ENCODE peak calls at places on chromosomes 12 and 14, in four cellular contexts. C, Q, S and T are unnamed samples.

GRCh38 chr12:33370318-33370717 is 69.3 kb downstream of the SYT10 start:
- DNase-seq in Q (no peak), S (no peak), C (no peak), T (no peak)

GRCh38 chr12:69610729-69611128 is at the start of gene LRRC10:
- DNase-seq in C (no peak), S (no peak), Q (no peak), T (no peak)

GRCh38 chr12:56358836-56359532 is 923 bp downstream of the STAT2 start:
- DNase-seq in Q (no peak), C (no peak), S (peak), T (peak)

GRCh38 chr14:85531141-85531593 is 1.2 kb downstream of the FLRT2 start:
- DNase-seq in S (peak), Q (no peak), C (no peak), T (peak)

GRCh38 chr12:132199101-132199500 is 54.8 kb downstream of the NOC4L start:
- DNase-seq in C (no peak), Q (no peak), S (no peak), T (no peak)

GRCh38 chr12:1920436-1920835 is 2.0 kb upstream of the CACNA2D4 start:
- DNase-seq in Q (no peak), S (no peak), C (no peak), T (no peak)

GRCh38 chr12:116432321-116432750 is 126.8 kb upstream of the MAP1LC3B2 start:
- DNase-seq in C (no peak), Q (no peak), S (peak), T (peak)

GRCh38 chr14:90061849-90062794 is at the start of gene KCNK13:
- DNase-seq in Q (no peak), S (no peak), C (no peak), T (no peak)

GRCh38 chr14:69634871-69635270 is 23.5 kb downstream of the SUSD6 start:
- DNase-seq in S (no peak), Q (no peak), C (no peak), T (no peak)

GRCh38 chr14:69631509-69631908 is 20.1 kb downstream of the SUSD6 start:
- DNase-seq in Q (peak), C (no peak), S (no peak), T (peak)

GRCh38 chr14:69632154-69632553 is 20.8 kb downstream of the SUSD6 start:
- DNase-seq in Q (no peak), S (no peak), C (no peak), T (no peak)

GRCh38 chr14:69632752-69633151 is 21.4 kb downstream of the SUSD6 start:
- DNase-seq in Q (no peak), S (no peak), C (no peak), T (no peak)

GRCh38 chr14:69633238-69633637 is 21.8 kb downstream of the SUSD6 start:
- DNase-seq in S (no peak), C (no peak), Q (peak), T (no peak)
- H3K4me3 ChIP-seq in S (no peak), C (no peak), Q (no peak), T (no peak)

DNA sequence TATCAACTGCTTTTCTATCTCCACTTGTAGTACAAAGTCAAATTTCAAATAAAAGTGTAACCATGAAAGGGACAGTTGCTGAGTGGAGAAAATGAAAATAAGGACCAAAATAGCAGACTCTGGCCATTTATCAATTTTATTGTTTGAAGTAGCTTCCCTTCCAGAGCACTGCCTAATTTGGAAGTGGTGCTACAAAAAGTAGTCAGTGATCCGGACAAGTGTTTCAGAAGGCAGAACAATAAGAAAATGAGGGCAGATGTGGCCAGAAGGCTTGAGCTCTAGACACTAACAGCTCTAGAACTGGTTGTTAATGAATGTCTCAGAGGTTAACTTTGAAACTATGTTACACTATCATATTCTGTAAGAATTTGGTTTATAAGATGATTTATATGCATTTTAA is 48.9 kb downstream of the ABCC9 start:
- DNase-seq in C (no peak), Q (no peak), S (no peak), T (no peak)
- H3K4me3 ChIP-seq in C (no peak), Q (no peak), S (no peak), T (no peak)

GRCh38 chr12:6430990-6431353 is 13.8 kb upstream of the CD27 start:
- DNase-seq in S (no peak), Q (no peak), C (peak), T (no peak)
- H3K4me3 ChIP-seq in S (no peak), Q (no peak), C (peak), T (no peak)

GRCh38 chr14:21096889-21097615 is 1.4 kb downstream of the ZNF219 start:
- DNase-seq in Q (no peak), S (no peak), C (no peak), T (no peak)

GRCh38 chr14:21098134-21098891 is at the start of gene ZNF219:
- DNase-seq in S (peak), C (no peak), Q (peak), T (peak)

GRCh38 chr14:21096438-21096837 is 2.0 kb downstream of the ZNF219 start:
- DNase-seq in C (no peak), S (no peak), Q (no peak), T (no peak)

GRCh38 chr14:21098892-21099595 is 589 bp upstream of the ZNF219 start:
- DNase-seq in C (no peak), Q (no peak), S (no peak), T (no peak)

DNA sequence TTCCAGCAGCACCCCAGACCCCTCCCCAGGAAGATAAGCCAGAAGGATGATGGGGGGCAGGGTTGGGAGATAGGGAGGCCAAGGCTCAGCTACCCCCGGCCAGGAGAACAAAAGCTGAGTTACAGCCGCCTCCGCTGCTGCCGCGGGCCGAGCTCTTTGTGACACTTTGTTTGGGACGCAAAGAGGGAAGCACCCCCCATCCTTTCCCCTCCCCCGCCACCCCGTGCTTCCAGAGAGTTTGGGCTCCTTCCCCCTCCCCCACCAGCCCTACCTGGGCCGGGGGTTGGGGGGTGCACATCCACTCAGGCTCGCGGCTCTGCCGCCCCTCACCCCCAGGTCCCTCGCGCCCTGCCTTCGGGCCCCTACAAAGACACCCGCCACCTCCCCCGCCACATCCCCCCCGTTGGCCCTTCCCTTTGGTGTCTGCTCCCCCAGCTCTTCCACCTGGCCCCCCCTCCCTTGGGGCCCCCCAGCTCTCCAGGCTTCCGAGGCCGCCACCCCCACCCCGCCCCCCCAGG is 780 bp downstream of the ZNF219 start:
- DNase-seq in Q (no peak), S (no peak), C (no peak), T (no peak)
- H3K4me3 ChIP-seq in Q (peak), S (peak), C (no peak), T (peak)

DNA sequence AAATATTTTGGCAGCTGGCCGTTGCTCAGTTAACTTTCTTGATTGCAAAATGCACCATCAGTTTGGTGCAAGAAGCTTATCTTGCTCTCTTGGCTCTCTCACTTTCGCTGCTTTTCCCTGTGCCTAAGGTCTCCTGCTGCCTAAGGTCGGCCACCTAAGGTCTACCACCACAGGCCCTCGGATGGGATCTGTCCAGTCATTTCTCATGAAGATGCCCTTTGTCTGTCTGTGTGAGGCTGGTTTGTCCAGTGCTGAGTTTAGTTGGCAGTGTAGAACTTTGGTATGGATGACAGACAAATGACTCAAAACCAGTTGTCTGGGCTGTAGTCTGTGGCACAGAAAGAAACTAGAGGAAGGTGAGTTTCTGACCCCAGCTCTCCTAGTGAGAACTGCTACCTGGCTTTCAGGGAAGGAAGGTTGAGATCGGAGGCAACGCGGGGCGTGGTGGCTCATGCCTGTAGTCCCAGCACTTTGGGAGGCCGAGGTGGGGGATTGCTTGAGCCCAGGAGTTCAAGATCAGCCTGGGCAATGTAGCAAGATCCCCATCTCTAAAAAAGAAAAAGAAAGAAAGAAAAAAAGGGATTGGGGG is 2.6 kb downstream of the MLXIP start:
- DNase-seq in S (peak), Q (no peak), C (no peak), T (peak)
- H3K4me3 ChIP-seq in S (peak), Q (peak), C (peak), T (peak)

GRCh38 chr12:122063691-122064033 is 14.9 kb upstream of the MLXIP start:
- DNase-seq in Q (no peak), C (no peak), S (peak), T (peak)
- H3K4me3 ChIP-seq in Q (peak), C (no peak), S (peak), T (peak)

GRCh38 chr12:13981296-13981962 is at the start of gene GRIN2B:
- DNase-seq in C (no peak), S (no peak), Q (no peak), T (no peak)

GRCh38 chr12:13976880-13977279 is 4.5 kb downstream of the GRIN2B start:
- DNase-seq in Q (no peak), S (no peak), C (no peak), T (no peak)

GRCh38 chr12:13986031-13986430 is 4.6 kb upstream of the GRIN2B start:
- DNase-seq in S (no peak), C (no peak), Q (no peak), T (no peak)

GRCh38 chr12:13980548-13981295 is 680 bp downstream of the GRIN2B start:
- DNase-seq in S (no peak), Q (no peak), C (no peak), T (no peak)

DNA sequence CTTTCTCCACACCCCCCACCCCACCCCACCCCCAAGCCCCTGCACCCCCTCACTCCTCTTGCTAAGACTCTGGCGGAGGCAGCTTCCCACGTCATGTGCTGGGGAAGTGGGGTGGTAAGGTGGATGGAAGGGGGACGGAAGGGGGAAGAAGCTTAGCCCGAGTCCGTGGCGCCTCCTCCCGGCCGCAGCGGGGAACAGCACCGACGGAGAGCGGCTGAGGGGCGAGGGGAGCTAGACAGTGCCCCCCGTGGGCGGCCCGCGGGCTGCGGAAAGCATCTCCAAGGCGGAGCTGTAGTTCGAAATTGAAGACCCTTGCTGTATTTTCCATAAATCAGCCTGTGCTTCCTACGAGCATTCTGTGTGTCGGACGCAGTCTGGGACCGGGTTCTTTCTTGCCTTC is 608 bp upstream of the GRIN2B start:
- DNase-seq in S (no peak), Q (no peak), C (no peak), T (no peak)
- H3K4me3 ChIP-seq in S (no peak), Q (no peak), C (no peak), T (no peak)

DNA sequence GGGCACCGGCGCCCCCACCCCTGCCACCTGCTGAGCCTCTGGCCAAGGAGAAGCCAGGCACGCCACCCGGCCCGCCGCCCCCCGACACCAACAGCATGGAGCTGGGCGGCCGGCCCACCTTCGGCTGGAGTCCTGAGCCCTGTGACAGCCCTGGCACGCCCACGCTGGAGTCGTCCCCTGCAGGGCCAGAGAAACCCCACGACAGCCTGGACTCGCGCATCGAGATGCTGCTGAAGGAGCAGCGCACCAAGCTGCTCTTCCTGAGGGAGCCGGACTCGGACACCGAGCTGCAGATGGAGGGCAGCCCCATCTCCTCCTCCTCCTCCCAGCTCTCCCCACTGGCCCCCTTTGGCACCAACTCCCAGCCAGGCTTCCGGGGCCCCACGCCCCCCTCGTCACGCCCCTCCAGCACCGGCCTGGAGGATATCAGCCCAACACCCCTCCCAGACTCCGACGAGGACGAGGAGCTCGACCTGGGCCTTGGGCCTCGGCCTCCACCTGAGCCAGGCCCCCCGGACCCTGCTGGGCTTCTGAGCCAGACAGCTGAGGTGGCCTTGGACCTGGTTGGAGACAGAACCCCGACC is 6.5 kb downstream of the SETD1B start:
- DNase-seq in C (no peak), Q (no peak), S (no peak), T (no peak)
- H3K4me3 ChIP-seq in C (no peak), Q (no peak), S (peak), T (no peak)

DNA sequence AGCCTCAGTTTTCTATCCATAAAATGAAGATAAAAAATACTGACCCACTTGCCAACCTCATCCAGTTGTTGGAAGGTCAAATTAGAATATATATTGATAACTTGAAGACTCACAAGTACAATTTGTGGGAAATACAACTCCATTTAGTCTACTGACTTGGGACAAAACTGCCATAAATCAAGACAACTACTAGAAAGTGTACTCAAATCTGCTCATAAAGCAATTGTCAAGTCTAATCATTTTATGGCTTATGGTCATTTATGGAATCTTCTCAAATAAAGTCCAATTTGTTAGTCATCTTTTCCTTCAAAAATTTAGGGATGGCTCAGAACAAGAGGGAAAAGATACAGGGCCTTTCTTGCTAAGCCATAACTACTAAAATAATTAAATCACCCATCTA is 7.0 kb downstream of the BTG1 start:
- DNase-seq in Q (no peak), S (no peak), C (no peak), T (peak)
- H3K4me3 ChIP-seq in Q (no peak), S (no peak), C (no peak), T (no peak)